ENCODE peak calls at places on chromosome 14, in five cellular contexts. Q is nephron progenitor cell, H is cardiac fibroblast, N is tibial artery, Y is foreskin keratinocyte. T is an unnamed sample.
A peak's percentile ranks its signal among the peaks of the same experiment; 100 is the strongest.

GRCh38 chr14:84442481-84442880 is 1087.5 kb upstream of the FLRT2 start:
- DNase-seq in Q (no peak), H (peak; percentile 53), N (no peak), Y (no peak), T (peak; percentile 23)

GRCh38 chr14:28773917-28774691 is 7.5 kb downstream of the FOXG1 start:
- DNase-seq in Q (peak; percentile 80), H (peak; percentile 52), N (no peak), Y (no peak), T (no peak)

GRCh38 chr14:42023452-42023851 is 416.8 kb downstream of the LRFN5 start:
- DNase-seq in Q (no peak), H (no peak), N (no peak), Y (no peak), T (no peak)

GRCh38 chr14:22047105-22047504 is 373.5 kb upstream of the OR4E1 start:
- DNase-seq in Q (no peak), H (no peak), N (no peak), Y (peak; percentile 28), T (peak; percentile 41)

GRCh38 chr14:58659846-58660245 is 22.1 kb downstream of the DACT1 start:
- DNase-seq in Q (no peak), H (no peak), N (peak; percentile 73), Y (no peak), T (no peak)

GRCh38 chr14:79627058-79627457 is 584.2 kb downstream of the DIO2 start:
- DNase-seq in Q (no peak), H (no peak), N (no peak), Y (no peak), T (no peak)

GRCh38 chr14:22383515-22384166 is 205.4 kb downstream of the DAD1 start:
- DNase-seq in Q (no peak), H (no peak), N (no peak), Y (no peak), T (no peak)

GRCh38 chr14:64147126-64147790 is 146.9 kb downstream of the ESR2 start:
- DNase-seq in Q (no peak), H (peak; percentile 20), N (no peak), Y (no peak), T (no peak)

GRCh38 chr14:68633131-68633991 is 159.5 kb downstream of the ZFP36L1 start:
- DNase-seq in Q (no peak), H (peak; percentile 78), N (peak; percentile 62), Y (no peak), T (peak; percentile 49)

GRCh38 chr14:69139743-69140142 is 13.2 kb downstream of the DCAF5 start:
- DNase-seq in Q (no peak), H (no peak), N (no peak), Y (no peak), T (no peak)

GRCh38 chr14:50622978-50623377 is 45.1 kb downstream of the SAV1 start:
- DNase-seq in Q (no peak), H (no peak), N (no peak), Y (no peak), T (no peak)

GRCh38 chr14:84554136-84554535 is 975.8 kb upstream of the FLRT2 start:
- DNase-seq in Q (no peak), H (no peak), N (no peak), Y (no peak), T (no peak)

GRCh38 chr14:26448181-26448855 is 149.5 kb downstream of the NOVA1 start:
- DNase-seq in Q (no peak), H (no peak), N (no peak), Y (no peak), T (no peak)

GRCh38 chr14:71551291-71551955 is 380.8 kb upstream of the RGS6 start:
- DNase-seq in Q (no peak), H (peak; percentile 32), N (no peak), Y (peak; percentile 45), T (peak; percentile 27)

GRCh38 chr14:77151245-77151644 is 9.7 kb upstream of the ZDHHC22 start:
- DNase-seq in Q (peak; percentile 63), H (peak; percentile 14), N (no peak), Y (no peak), T (peak; percentile 35)

GRCh38 chr14:85565862-85566296 is 35.9 kb downstream of the FLRT2 start:
- DNase-seq in Q (no peak), H (peak; percentile 60), N (no peak), Y (peak; percentile 91), T (peak; percentile 86)

GRCh38 chr14:96461950-96462798 is 40.0 kb upstream of the PAPOLA start:
- DNase-seq in Q (no peak), H (no peak), N (no peak), Y (no peak), T (no peak)

GRCh38 chr14:42994001-42994736 is 1387.5 kb downstream of the LRFN5 start:
- DNase-seq in Q (no peak), H (peak; percentile 54), N (no peak), Y (peak; percentile 40), T (peak; percentile 82)

GRCh38 chr14:85934123-85934885 is 404.4 kb downstream of the FLRT2 start:
- DNase-seq in Q (no peak), H (peak; percentile 1), N (no peak), Y (no peak), T (peak; percentile 49)

GRCh38 chr14:62159314-62159713 is 397.1 kb downstream of the SNAPC1 start:
- DNase-seq in Q (no peak), H (no peak), N (no peak), Y (no peak), T (no peak)

GRCh38 chr14:101877766-101878165 is 86.6 kb upstream of the DYNC1H1 start:
- DNase-seq in Q (no peak), H (peak; percentile 12), N (no peak), Y (no peak), T (no peak)

GRCh38 chr14:44963775-44964380 is 1.9 kb downstream of the TOGARAM1 start:
- DNase-seq in Q (no peak), H (no peak), N (no peak), Y (no peak), T (peak; percentile 38)

GRCh38 chr14:104009297-104009696 is 67.0 kb upstream of the RD3L start:
- DNase-seq in Q (no peak), H (no peak), N (no peak), Y (peak; percentile 36), T (no peak)

DNA sequence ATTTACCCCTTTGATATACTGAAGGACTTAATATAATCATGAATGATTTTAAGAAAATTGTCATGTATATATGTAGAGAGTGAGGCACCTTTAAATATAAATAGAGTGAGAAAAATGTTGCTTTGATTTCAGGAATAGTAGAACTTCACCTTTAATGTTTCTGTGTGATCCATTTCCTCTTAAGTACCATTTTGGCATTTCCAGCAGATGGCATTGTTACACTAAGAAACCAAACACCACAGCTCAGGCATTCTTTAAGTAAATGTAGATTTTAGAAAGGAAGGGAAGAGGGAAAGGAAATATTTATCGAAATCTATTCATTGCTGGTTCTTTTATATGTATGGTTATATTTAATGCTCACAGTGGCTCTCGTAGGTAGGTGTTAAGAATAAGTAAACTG is 556.7 kb upstream of the FBXO33 start:
- DNase-seq in Q (no peak), H (peak; percentile 32), N (no peak), Y (peak; percentile 0), T (peak; percentile 50)
- TF ChIP-seq CTCF in Q (peak; percentile 63), H (no peak), N (no peak), Y (peak; percentile 52), T (peak; percentile 54)

GRCh38 chr14:95069018-95069417 is 88.3 kb downstream of the DICER1 start:
- DNase-seq in Q (no peak), H (no peak), N (peak; percentile 60), Y (no peak), T (no peak)

GRCh38 chr14:95070748-95071435 is 86.4 kb downstream of the DICER1 start:
- DNase-seq in Q (no peak), H (no peak), N (no peak), Y (no peak), T (no peak)

GRCh38 chr14:95068521-95068920 is 88.8 kb downstream of the DICER1 start:
- DNase-seq in Q (no peak), H (no peak), N (peak; percentile 21), Y (no peak), T (no peak)

GRCh38 chr14:95068091-95068490 is 89.2 kb downstream of the DICER1 start:
- DNase-seq in Q (no peak), H (no peak), N (peak; percentile 39), Y (no peak), T (no peak)

GRCh38 chr14:95069547-95069946 is 87.8 kb downstream of the DICER1 start:
- DNase-seq in Q (no peak), H (no peak), N (no peak), Y (no peak), T (no peak)
- TF ChIP-seq CTCF in Q (no peak), H (no peak), N (no peak), Y (no peak), T (no peak)

GRCh38 chr14:46051801-46052200 is 599.8 kb downstream of the RPL10L start:
- DNase-seq in Q (no peak), H (no peak), N (no peak), Y (peak; percentile 81), T (no peak)

GRCh38 chr14:46053221-46053620 is 598.4 kb downstream of the RPL10L start:
- DNase-seq in Q (no peak), H (no peak), N (no peak), Y (peak; percentile 13), T (no peak)

GRCh38 chr14:46048127-46048526 is 603.5 kb downstream of the RPL10L start:
- DNase-seq in Q (peak; percentile 43), H (no peak), N (no peak), Y (peak; percentile 74), T (peak; percentile 61)
- TF ChIP-seq CTCF in Q (peak; percentile 58), H (no peak), N (no peak), Y (no peak), T (no peak)

GRCh38 chr14:56808314-56809201 is 1.7 kb downstream of the OTX2 start:
- DNase-seq in Q (peak; percentile 45), H (no peak), N (no peak), Y (no peak), T (no peak)
- TF ChIP-seq CTCF in Q (no peak), H (no peak), N (no peak), Y (no peak), T (no peak)

GRCh38 chr14:65501328-65501727 is 88.8 kb downstream of the FUT8 start:
- DNase-seq in Q (no peak), H (peak; percentile 22), N (no peak), Y (no peak), T (no peak)
- TF ChIP-seq CTCF in Q (no peak), H (no peak), N (no peak), Y (peak; percentile 22), T (no peak)

GRCh38 chr14:73731111-73731510 is 16.9 kb upstream of the PNMA1 start:
- DNase-seq in Q (no peak), H (no peak), N (no peak), Y (no peak), T (no peak)
- TF ChIP-seq CTCF in Q (no peak), H (no peak), N (no peak), Y (peak; percentile 9), T (no peak)

GRCh38 chr14:88437659-88438058 is 52.2 kb downstream of the SPATA7 start:
- DNase-seq in Q (no peak), H (peak; percentile 2), N (no peak), Y (no peak), T (no peak)
- TF ChIP-seq CTCF in Q (no peak), H (peak; percentile 21), N (no peak), Y (peak; percentile 46), T (no peak)

T was measured in MCF 10A.